ENCODE peak calls at places on chromosome 20, in six cellular contexts. A is mammary epithelial cell, Q is fibroblast of lung, K is heart right ventricle, L is kidney, W is ovary. G is an unnamed sample.

GRCh38 chr20:33914871-33915270 is 78.8 kb upstream of the RALY start:
- DNase-seq in A (peak; percentile 69), Q (peak; percentile 94), K (no peak), L (no peak), W (no peak), G (no peak)

GRCh38 chr20:31605902-31606677 is 1.0 kb downstream of the ID1 start:
- DNase-seq in A (peak; percentile 12), Q (peak; percentile 25), K (no peak), L (peak; percentile 83), W (peak; percentile 32), G (peak; percentile 43)

GRCh38 chr20:35226775-35227681 is 538 bp downstream of the MMP24 start:
- DNase-seq in A (peak; percentile 23), Q (peak; percentile 56), K (peak; percentile 26), L (peak; percentile 75), W (peak; percentile 39), G (peak; percentile 49)

GRCh38 chr20:34420146-34420545 is 57.1 kb downstream of the ITCH start:
- DNase-seq in A (no peak), Q (no peak), K (no peak), L (no peak), W (no peak), G (no peak)

GRCh38 chr20:61055642-61056041 is 196.4 kb upstream of the CDH4 start:
- DNase-seq in A (no peak), Q (no peak), K (no peak), L (no peak), W (no peak), G (no peak)

GRCh38 chr20:36573798-36574277 is 441 bp downstream of the TGIF2 start:
- DNase-seq in A (peak; percentile 9), Q (no peak), K (no peak), L (peak; percentile 86), W (peak; percentile 45), G (no peak)

GRCh38 chr20:22775671-22776139 is 191.3 kb upstream of the FOXA2 start:
- DNase-seq in A (peak; percentile 88), Q (peak; percentile 53), K (no peak), L (no peak), W (no peak), G (no peak)

GRCh38 chr20:61980647-61981583 is 84.8 kb downstream of the TAF4 start:
- DNase-seq in A (no peak), Q (no peak), K (peak; percentile 28), L (no peak), W (no peak), G (no peak)

GRCh38 chr20:7371518-7372158 is 568.6 kb downstream of the HAO1 start:
- DNase-seq in A (peak; percentile 77), Q (no peak), K (no peak), L (no peak), W (no peak), G (no peak)

GRCh38 chr20:7379621-7380220 is 560.5 kb downstream of the HAO1 start:
- DNase-seq in A (peak; percentile 26), Q (peak; percentile 70), K (no peak), L (no peak), W (no peak), G (no peak)

GRCh38 chr20:7379206-7379605 is 561.1 kb downstream of the HAO1 start:
- DNase-seq in A (no peak), Q (peak; percentile 6), K (no peak), L (no peak), W (no peak), G (no peak)

DNA sequence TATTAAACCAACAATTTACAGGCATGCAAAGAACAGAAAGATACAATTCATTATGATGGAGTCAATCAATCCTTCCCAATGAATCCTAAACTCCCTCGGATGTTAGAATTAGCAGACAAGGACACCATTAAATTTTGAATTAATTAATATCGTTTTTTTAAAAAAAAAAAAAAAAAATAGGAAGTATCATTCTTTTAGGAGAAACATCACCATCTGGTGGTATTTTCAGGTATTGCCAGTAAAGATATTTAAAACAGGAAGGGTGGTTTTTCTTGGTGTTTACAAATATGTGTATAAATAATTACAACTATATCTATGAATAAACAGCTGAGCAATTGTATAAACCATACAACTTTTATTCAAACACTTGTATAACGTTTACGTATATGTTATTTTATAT is 564.4 kb downstream of the HAO1 start:
- DNase-seq in A (no peak), Q (no peak), K (no peak), L (no peak), W (no peak), G (no peak)
- TF ChIP-seq CTCF in A (peak; percentile 53), Q (peak; percentile 46), K (peak; percentile 44), L (peak; percentile 6), W (no peak), G (peak; percentile 37)

GRCh38 chr20:63900373-63900772 is 5.4 kb downstream of the DNAJC5 start:
- DNase-seq in A (no peak), Q (no peak), K (no peak), L (no peak), W (no peak), G (no peak)
- H3K4me1 ChIP-seq in A (peaks cover 20% of the 10 kb centered on the region), Q (peaks cover 4% of the 10 kb centered on the region), K (peaks cover 36% of the 10 kb centered on the region), L (peaks cover 13% of the 10 kb centered on the region), W (peaks cover 7% of the 10 kb centered on the region), G (no peaks in the 10 kb centered on the region)

GRCh38 chr20:20367681-20368413 is at the start of gene INSM1:
- DNase-seq in A (no peak), Q (no peak), K (no peak), L (peak; percentile 71), W (no peak), G (peak; percentile 53)
- H3K4me3 ChIP-seq in A (peak within 1 kb of the TSS; percentile 32), Q (no peak within 1 kb of the TSS), K (peak within 1 kb of the TSS; percentile 30), L (no peak within 1 kb of the TSS), W (no peak within 1 kb of the TSS), G (peak within 1 kb of the TSS; percentile 47)

GRCh38 chr20:32823737-32824588 is 4.2 kb downstream of the MAPRE1 start:
- DNase-seq in A (no peak), Q (peak; percentile 41), K (no peak), L (no peak), W (no peak), G (no peak)

GRCh38 chr20:32823078-32823477 is 3.3 kb downstream of the MAPRE1 start:
- DNase-seq in A (peak; percentile 77), Q (peak; percentile 83), K (no peak), L (no peak), W (no peak), G (no peak)

GRCh38 chr20:32822189-32822588 is 2.4 kb downstream of the MAPRE1 start:
- DNase-seq in A (no peak), Q (no peak), K (no peak), L (no peak), W (no peak), G (no peak)

GRCh38 chr20:32820698-32821378 is 1.1 kb downstream of the MAPRE1 start:
- DNase-seq in A (no peak), Q (no peak), K (no peak), L (no peak), W (peak; percentile 9), G (no peak)

GRCh38 chr20:32820000-32820697 is 395 bp downstream of the MAPRE1 start:
- DNase-seq in A (no peak), Q (peak; percentile 56), K (peak; percentile 74), L (peak; percentile 95), W (peak; percentile 74), G (peak; percentile 92)
- TF ChIP-seq CTCF in A (no peak), Q (no peak), K (no peak), L (no peak), W (no peak), G (no peak)

GRCh38 chr20:49657118-49657901 is 56.4 kb downstream of the B4GALT5 start:
- DNase-seq in A (no peak), Q (peak; percentile 84), K (no peak), L (no peak), W (no peak), G (no peak)
- H3K4me1 ChIP-seq in A (peaks cover 7% of the 10 kb centered on the region), Q (no peaks in the 10 kb centered on the region), K (peaks cover 30% of the 10 kb centered on the region), L (peaks cover 14% of the 10 kb centered on the region), W (peaks cover 5% of the 10 kb centered on the region), G (peaks cover 21% of the 10 kb centered on the region)

GRCh38 chr20:842547-842940 is 9.0 kb downstream of the FAM110A start:
- DNase-seq in A (no peak), Q (no peak), K (no peak), L (no peak), W (no peak), G (no peak)
- H3K4me3 ChIP-seq in A (peak overlapping the region; percentile 70), Q (no peak overlapping the region), K (no peak overlapping the region), L (no peak overlapping the region), W (no peak overlapping the region), G (no peak overlapping the region)

GRCh38 chr20:18176318-18176785 is 38.7 kb downstream of the KAT14 start:
- DNase-seq in A (no peak), Q (no peak), K (no peak), L (no peak), W (no peak), G (no peak)
- TF ChIP-seq CTCF in A (no peak), Q (no peak), K (no peak), L (no peak), W (no peak), G (no peak)

DNA sequence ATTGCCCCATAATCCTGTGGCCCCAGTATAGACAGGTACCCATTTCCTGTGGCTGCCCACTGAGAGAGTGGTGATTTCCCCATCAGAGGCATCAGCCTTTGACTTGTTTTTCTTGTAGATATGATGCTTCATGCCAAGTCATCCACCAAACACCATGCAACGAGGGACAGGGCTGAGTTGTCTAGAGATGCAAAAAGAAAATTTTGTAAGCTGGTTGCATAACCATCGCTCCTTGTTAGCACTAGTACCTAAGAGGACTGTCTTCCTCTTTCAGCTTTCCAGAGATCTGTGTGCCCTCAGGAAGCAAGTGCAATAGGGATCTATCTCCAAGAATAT is 166.8 kb downstream of the BCAS1 start:
- DNase-seq in A (peak; percentile 94), Q (no peak), K (no peak), L (no peak), W (no peak), G (no peak)
- H3K4me1 ChIP-seq in A (peaks cover 80% of the 10 kb centered on the region), Q (peaks cover 22% of the 10 kb centered on the region), K (peaks cover 23% of the 10 kb centered on the region), L (peaks cover 14% of the 10 kb centered on the region), W (no peaks in the 10 kb centered on the region), G (peaks cover 10% of the 10 kb centered on the region)

DNA sequence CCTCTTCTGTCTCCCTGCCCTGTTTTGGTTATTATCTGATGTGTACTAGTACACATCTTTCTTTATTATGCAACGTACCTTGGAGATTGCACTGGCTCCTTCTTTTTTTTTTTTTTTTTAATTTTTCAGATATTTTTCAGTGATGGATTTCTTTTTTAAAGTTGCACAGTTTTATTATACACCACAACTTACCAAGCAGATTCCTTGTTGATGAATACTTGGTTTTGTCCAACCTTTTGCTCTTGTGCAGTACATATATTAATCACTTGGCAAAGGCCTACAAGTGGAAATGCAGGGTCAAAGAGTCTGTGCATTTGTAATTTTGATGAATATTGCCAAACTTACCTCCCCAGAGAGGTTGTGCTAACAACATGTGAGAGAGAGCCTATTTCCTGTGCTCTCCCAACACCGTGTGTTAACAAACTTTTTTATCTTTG is 50.1 kb upstream of the RNF24 start:
- DNase-seq in A (peak; percentile 63), Q (peak; percentile 87), K (no peak), L (no peak), W (no peak), G (no peak)
- H3K4me3 ChIP-seq in A (no peak overlapping the region), Q (no peak overlapping the region), K (no peak overlapping the region), L (no peak overlapping the region), W (no peak overlapping the region), G (no peak overlapping the region)

DNA sequence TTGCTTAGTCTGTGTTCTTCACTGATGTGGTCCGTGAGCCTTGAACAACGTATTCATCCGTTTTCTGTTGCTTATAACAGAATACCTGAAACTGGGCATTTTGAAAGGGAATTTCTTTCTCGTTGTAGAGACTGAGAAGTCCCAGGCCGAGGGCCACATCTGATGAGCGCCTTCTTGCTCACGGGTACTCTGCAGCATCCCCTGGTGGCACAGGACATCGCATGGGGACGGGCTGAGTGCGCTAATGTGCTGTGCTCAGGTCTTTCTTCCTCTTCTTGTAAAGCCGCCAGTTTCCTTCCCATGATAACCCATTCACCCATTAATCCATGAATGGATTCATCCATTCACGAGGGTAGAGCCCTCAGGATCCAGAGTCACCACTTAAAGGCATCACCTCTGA is 161.0 kb downstream of the NFATC2 start:
- DNase-seq in A (no peak), Q (no peak), K (no peak), L (no peak), W (no peak), G (no peak)
- TF ChIP-seq CTCF in A (no peak), Q (no peak), K (no peak), L (no peak), W (no peak), G (peak; percentile 45)